ENCODE peak calls at places on chromosome 9, in four cellular contexts. K, D, F and Z are unnamed samples.
A peak's percentile ranks its signal among the peaks of the same experiment; 100 is the strongest.

GRCh38 chr9:89940625-89941024 is 335.8 kb downstream of the GADD45G start:
- DNase-seq in K (no peak), F (no peak), D (no peak), Z (no peak)

GRCh38 chr9:133801739-133802138 is 63.6 kb upstream of the SARDH start:
- DNase-seq in D (no peak), K (no peak), F (no peak), Z (no peak)

GRCh38 chr9:126128494-126129142 is 198.0 kb upstream of the MVB12B start:
- DNase-seq in K (no peak), F (no peak), D (no peak), Z (no peak)

GRCh38 chr9:91211414-91211813 is 150.3 kb downstream of the AUH start:
- DNase-seq in F (no peak), K (no peak), D (no peak), Z (no peak)

GRCh38 chr9:96270236-96270635 is 31.7 kb downstream of the HSD17B3 start:
- DNase-seq in F (no peak), D (no peak), K (no peak), Z (peak; percentile 12)

GRCh38 chr9:20270176-20270575 is 352.1 kb downstream of the MLLT3 start:
- DNase-seq in F (no peak), D (no peak), K (no peak), Z (no peak)

GRCh38 chr9:26856413-26857032 is 36.1 kb downstream of the CAAP1 start:
- DNase-seq in K (peak; percentile 39), D (peak; percentile 56), F (peak; percentile 45), Z (peak; percentile 47)

GRCh38 chr9:82593436-82593835 is 469.5 kb downstream of the RASEF start:
- DNase-seq in F (no peak), K (no peak), D (no peak), Z (peak; percentile 24)

GRCh38 chr9:97786341-97786740 is 66.7 kb upstream of the FOXE1 start:
- DNase-seq in K (no peak), D (no peak), F (no peak), Z (peak; percentile 21)

GRCh38 chr9:136345281-136346156 is 18.0 kb downstream of the DNLZ start:
- DNase-seq in K (peak; percentile 94), F (no peak), D (no peak), Z (no peak)

GRCh38 chr9:71098801-71099200 is 22.6 kb downstream of the TRPM3 start:
- DNase-seq in F (no peak), D (no peak), K (no peak), Z (no peak)

GRCh38 chr9:74887981-74888370 is 255 bp upstream of the TRPM6 start:
- DNase-seq in F (no peak), D (no peak), K (no peak), Z (no peak)

GRCh38 chr9:4298255-4299005 is 1.4 kb downstream of the GLIS3 start:
- DNase-seq in D (peak; percentile 20), K (peak; percentile 16), F (no peak), Z (peak; percentile 44)

GRCh38 chr9:126915281-126915816 is 767 bp downstream of the RALGPS1 start:
- DNase-seq in D (no peak), F (no peak), K (peak; percentile 23), Z (no peak)